ENCODE peak calls at places on chromosomes 13 and 19, in nine cellular contexts. W, A, D, L, V, X, Q, T and K are unnamed samples.

GRCh38 chr19:13055213-13056051 is 47.2 kb downstream of the LYL1 start:
- DNase-seq in W (no peak), A (no peak), D (peak; percentile 63), L (no peak), V (no peak), X (peak; percentile 73), Q (no peak), T (peak; percentile 91), K (peak; percentile 69)

GRCh38 chr19:48043675-48044258 is at the start of gene CABP5:
- DNase-seq in W (no peak), A (no peak), D (no peak), L (no peak), V (no peak), X (no peak), Q (no peak), T (no peak), K (no peak)

GRCh38 chr19:14089662-14090508 is 666 bp downstream of the SAMD1 start:
- DNase-seq in W (peak; percentile 69), A (peak; percentile 73), D (no peak), L (peak; percentile 71), V (peak; percentile 71), X (peak; percentile 17), Q (no peak), T (no peak), K (peak; percentile 63)

GRCh38 chr19:16628984-16629691 is 1.1 kb upstream of the MED26 start:
- DNase-seq in W (no peak), A (no peak), D (peak; percentile 42), L (no peak), V (no peak), X (peak; percentile 55), Q (no peak), T (no peak), K (peak; percentile 53)

GRCh38 chr13:35743165-35743564 is 266.7 kb upstream of the MAB21L1 start:
- DNase-seq in W (no peak), A (no peak), D (no peak), L (no peak), V (no peak), X (no peak), Q (no peak), T (no peak), K (no peak)

GRCh38 chr19:48391100-48392005 is at the start of gene KDELR1:
- DNase-seq in W (peak; percentile 88), A (peak; percentile 86), D (peak; percentile 70), L (peak; percentile 93), V (peak; percentile 90), X (peak; percentile 71), Q (peak; percentile 78), T (peak; percentile 88), K (peak; percentile 79)

GRCh38 chr13:94433055-94433947 is 46.2 kb downstream of the DCT start:
- DNase-seq in W (no peak), A (no peak), D (no peak), L (peak; percentile 66), V (peak; percentile 5), X (no peak), Q (no peak), T (no peak), K (no peak)

GRCh38 chr13:83057119-83057518 is 825.2 kb downstream of the SLITRK1 start:
- DNase-seq in W (no peak), A (no peak), D (no peak), L (no peak), V (no peak), X (no peak), Q (no peak), T (no peak), K (no peak)

GRCh38 chr13:108494991-108495661 is 134.3 kb upstream of the MYO16 start:
- DNase-seq in W (no peak), A (no peak), D (no peak), L (no peak), V (no peak), X (no peak), Q (no peak), T (no peak), K (no peak)

GRCh38 chr13:76386316-76386715 is 499.9 kb downstream of the KCTD12 start:
- DNase-seq in W (no peak), A (no peak), D (no peak), L (no peak), V (no peak), X (no peak), Q (no peak), T (no peak), K (no peak)

GRCh38 chr19:17327654-17328516 is 6.8 kb downstream of the ANO8 start:
- DNase-seq in W (peak; percentile 90), A (no peak), D (peak; percentile 64), L (peak; percentile 38), V (peak; percentile 82), X (no peak), Q (no peak), T (no peak), K (peak; percentile 67)

GRCh38 chr13:70170689-70171088 is 62.4 kb upstream of the KLHL1 start:
- DNase-seq in W (no peak), A (no peak), D (no peak), L (no peak), V (no peak), X (no peak), Q (no peak), T (no peak), K (no peak)

GRCh38 chr13:106418556-106418955 is 116.9 kb downstream of the EFNB2 start:
- DNase-seq in W (no peak), A (no peak), D (no peak), L (no peak), V (no peak), X (no peak), Q (no peak), T (no peak), K (no peak)

GRCh38 chr13:80100636-80101035 is 240.3 kb downstream of the SPRY2 start:
- DNase-seq in W (no peak), A (no peak), D (no peak), L (no peak), V (no peak), X (no peak), Q (no peak), T (no peak), K (no peak)

GRCh38 chr19:48452255-48452654 is 3.1 kb upstream of the KCNJ14 start:
- DNase-seq in W (no peak), A (no peak), D (no peak), L (no peak), V (peak; percentile 20), X (no peak), Q (no peak), T (no peak), K (no peak)

GRCh38 chr19:14514215-14514871 is 3.9 kb downstream of the DNAJB1 start:
- DNase-seq in W (no peak), A (no peak), D (no peak), L (no peak), V (no peak), X (no peak), Q (no peak), T (no peak), K (no peak)

GRCh38 chr13:97460004-97460756 is 26.2 kb downstream of the RAP2A start:
- DNase-seq in W (no peak), A (no peak), D (no peak), L (no peak), V (no peak), X (no peak), Q (no peak), T (no peak), K (no peak)

DNA sequence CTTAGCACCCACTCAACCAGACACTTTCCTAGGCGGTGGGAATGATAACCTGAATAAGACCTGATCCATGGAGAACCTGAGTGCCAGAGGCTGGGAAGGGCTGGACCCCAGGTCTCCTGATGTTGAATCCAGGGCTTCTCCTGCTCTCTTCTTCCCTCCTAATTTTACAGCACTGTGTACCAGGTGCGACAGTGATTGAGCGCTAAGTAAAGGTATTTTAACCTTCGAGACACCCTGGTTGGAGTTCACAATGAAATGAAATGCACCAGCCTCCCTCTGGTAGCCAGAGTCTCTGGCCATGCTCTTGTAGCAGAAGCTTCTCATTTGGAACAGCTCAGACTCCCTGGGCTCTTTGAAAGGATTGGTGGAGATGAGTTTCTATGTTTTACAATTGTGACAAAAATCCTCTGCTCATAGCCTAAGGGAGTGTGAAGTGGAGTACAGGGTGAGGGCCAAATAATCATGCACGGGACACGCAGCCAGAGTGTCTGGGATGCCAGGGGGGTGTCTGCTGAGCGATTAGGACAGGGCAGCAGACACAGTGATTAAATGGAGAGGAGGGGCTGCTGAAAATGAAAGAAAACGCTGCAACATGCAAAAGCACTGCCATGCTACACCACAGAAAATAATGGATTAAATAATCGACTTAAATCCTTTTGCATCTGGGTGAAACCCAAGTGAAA is 83.7 kb downstream of the FAM216B start:
- DNase-seq in W (no peak), A (no peak), D (no peak), L (no peak), V (no peak), X (no peak), Q (no peak), T (no peak), K (no peak)
- H3K4me3 ChIP-seq in W (no peak overlapping the region), A (no peak overlapping the region), D (no peak overlapping the region), L (no peak overlapping the region), V (no peak overlapping the region), X (no peak overlapping the region), Q (no peak overlapping the region), T (no peak overlapping the region), K (no peak overlapping the region)

GRCh38 chr13:46731535-46731934 is 65.4 kb downstream of the ESD start:
- DNase-seq in W (no peak), A (no peak), D (no peak), L (no peak), V (no peak), X (no peak), Q (no peak), T (no peak), K (no peak)

GRCh38 chr13:46726347-46726746 is 70.6 kb downstream of the ESD start:
- DNase-seq in W (no peak), A (no peak), D (no peak), L (no peak), V (no peak), X (no peak), Q (no peak), T (no peak), K (no peak)

DNA sequence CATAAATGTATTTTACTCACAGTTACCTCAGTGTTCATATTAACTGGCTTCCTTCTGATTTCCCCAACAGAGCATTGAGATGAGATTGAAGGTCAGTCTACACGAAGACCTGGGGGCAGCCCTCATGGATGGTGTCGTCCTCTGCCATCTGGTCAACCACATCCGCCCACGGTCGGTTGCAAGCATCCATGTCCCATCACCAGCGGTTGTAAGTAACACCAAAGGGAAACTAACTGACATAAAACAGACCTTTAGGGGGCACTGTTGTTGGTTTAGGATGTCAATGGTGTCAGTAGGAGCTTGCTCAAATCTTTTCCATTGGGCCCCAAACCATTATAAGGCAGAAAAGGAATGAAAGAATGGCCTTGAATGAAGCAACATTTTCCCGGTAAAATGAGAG is 68.2 kb downstream of the ESD start:
- DNase-seq in W (no peak), A (no peak), D (no peak), L (peak; percentile 66), V (peak; percentile 19), X (no peak), Q (peak; percentile 1), T (no peak), K (no peak)
- TF ChIP-seq CTCF in W (no peak), A (no peak), D (no peak), L (peak; percentile 35), V (no peak), X (no peak), Q (no peak), T (no peak), K (no peak)

GRCh38 chr13:110561335-110562033 is at the start of gene RAB20:
- DNase-seq in W (peak; percentile 93), A (peak; percentile 95), D (peak; percentile 81), L (peak; percentile 96), V (peak; percentile 91), X (peak; percentile 87), Q (peak; percentile 45), T (peak; percentile 94), K (peak; percentile 91)
- TF ChIP-seq POLR2A in W (peak; percentile 80), A (peak; percentile 79), D (no peak), L (peak; percentile 49), V (peak; percentile 34), X (no peak), Q (no peak), T (no peak), K (peak; percentile 66)

GRCh38 chr19:43594081-43594697 is 1.7 kb downstream of the IRGQ start:
- DNase-seq in W (no peak), A (no peak), D (no peak), L (no peak), V (no peak), X (no peak), Q (no peak), T (no peak), K (no peak)
- H3K4me3 ChIP-seq in W (peak overlapping the region; percentile 51), A (peak overlapping the region; percentile 61), D (no peak overlapping the region), L (peak overlapping the region; percentile 77), V (peak overlapping the region; percentile 76), X (peak overlapping the region; percentile 64), Q (peak overlapping the region; percentile 66), T (peak overlapping the region; percentile 60), K (no peak overlapping the region)